ENCODE peak calls at places on chromosomes 5 and 9, in nine cellular contexts. K, B, J, L, Q, F, Z, W and S are unnamed samples.

GRCh38 chr5:10528056-10528816 is 35.6 kb upstream of the ANKRD33B start:
- DNase-seq in K (no peak), B (no peak), J (peak; percentile 80), L (no peak), Q (peak; percentile 77), F (no peak), Z (no peak), W (no peak), S (no peak)

GRCh38 chr5:69493235-69493925 is 790 bp downstream of the OCLN start:
- DNase-seq in K (peak; percentile 50), B (no peak), J (no peak), L (no peak), Q (peak; percentile 63), F (no peak), Z (peak; percentile 3), W (peak; percentile 62), S (no peak)

GRCh38 chr5:135240283-135240633 is 158.8 kb downstream of the MACROH2A1 start:
- DNase-seq in K (no peak), B (no peak), J (no peak), L (no peak), Q (no peak), F (no peak), Z (no peak), W (no peak), S (no peak)

GRCh38 chr9:31542384-31543055 is 841.9 kb upstream of the ACO1 start:
- DNase-seq in K (no peak), B (no peak), J (peak; percentile 78), L (no peak), Q (peak; percentile 82), F (peak; percentile 60), Z (peak; percentile 28), W (peak; percentile 29), S (peak; percentile 25)

GRCh38 chr9:121990600-121991304 is 102.4 kb downstream of the TTLL11 start:
- DNase-seq in K (no peak), B (no peak), J (no peak), L (no peak), Q (no peak), F (no peak), Z (no peak), W (no peak), S (no peak)

GRCh38 chr9:89638897-89639296 is 34.1 kb downstream of the GADD45G start:
- DNase-seq in K (no peak), B (no peak), J (no peak), L (no peak), Q (no peak), F (no peak), Z (no peak), W (no peak), S (no peak)

GRCh38 chr5:157816682-157817268 is 42.2 kb downstream of the CLINT1 start:
- DNase-seq in K (no peak), B (no peak), J (peak; percentile 11), L (no peak), Q (peak; percentile 28), F (no peak), Z (no peak), W (no peak), S (peak; percentile 22)

GRCh38 chr5:57191163-57191562 is 17.3 kb downstream of the GPBP1 start:
- DNase-seq in K (no peak), B (no peak), J (no peak), L (no peak), Q (no peak), F (no peak), Z (no peak), W (no peak), S (no peak)

GRCh38 chr5:93581738-93582414 is 857 bp upstream of the NR2F1-AS1 start:
- DNase-seq in K (no peak), B (no peak), J (peak; percentile 32), L (no peak), Q (peak; percentile 70), F (no peak), Z (no peak), W (no peak), S (no peak)

GRCh38 chr9:13278023-13278367 is 1.5 kb downstream of the MPDZ start:
- DNase-seq in K (peak; percentile 12), B (no peak), J (no peak), L (no peak), Q (no peak), F (no peak), Z (no peak), W (peak; percentile 11), S (no peak)

GRCh38 chr5:166936351-166936750 is 1355.1 kb upstream of the WWC1 start:
- DNase-seq in K (no peak), B (no peak), J (no peak), L (no peak), Q (no peak), F (no peak), Z (no peak), W (no peak), S (no peak)

GRCh38 chr9:133545494-133546286 is 11.2 kb downstream of the ADAMTSL2 start:
- DNase-seq in K (no peak), B (no peak), J (no peak), L (no peak), Q (no peak), F (no peak), Z (no peak), W (no peak), S (no peak)

GRCh38 chr5:55934117-55934613 is 60.6 kb downstream of the IL6ST start:
- DNase-seq in K (no peak), B (no peak), J (no peak), L (no peak), Q (peak; percentile 36), F (no peak), Z (no peak), W (no peak), S (no peak)

GRCh38 chr5:137630972-137631370 is 104.9 kb downstream of the KLHL3 start:
- DNase-seq in K (no peak), B (no peak), J (no peak), L (no peak), Q (no peak), F (no peak), Z (no peak), W (no peak), S (no peak)

GRCh38 chr5:138824924-138825863 is 49.9 kb downstream of the LRRTM2 start:
- DNase-seq in K (peak; percentile 25), B (no peak), J (peak; percentile 21), L (no peak), Q (peak; percentile 46), F (no peak), Z (no peak), W (no peak), S (no peak)

GRCh38 chr9:132726561-132727150 is 56.4 kb downstream of the GTF3C4 start:
- DNase-seq in K (no peak), B (no peak), J (no peak), L (no peak), Q (no peak), F (no peak), Z (no peak), W (no peak), S (no peak)

GRCh38 chr5:153276151-153276550 is 214.3 kb upstream of the GRIA1 start:
- DNase-seq in K (no peak), B (no peak), J (no peak), L (no peak), Q (peak; percentile 54), F (no peak), Z (peak; percentile 4), W (peak; percentile 67), S (no peak)

GRCh38 chr5:98771389-98772109 is 1.9 kb upstream of the RGMB start:
- DNase-seq in K (peak; percentile 79), B (no peak), J (peak; percentile 80), L (peak; percentile 79), Q (peak; percentile 96), F (peak; percentile 6), Z (peak; percentile 73), W (no peak), S (peak; percentile 77)

GRCh38 chr5:134463991-134464760 is 52.5 kb upstream of the CDKN2AIPNL start:
- DNase-seq in K (no peak), B (no peak), J (no peak), L (no peak), Q (peak; percentile 59), F (no peak), Z (no peak), W (no peak), S (no peak)

GRCh38 chr5:165622864-165623536 is 2117.6 kb downstream of the MAT2B start:
- DNase-seq in K (no peak), B (no peak), J (no peak), L (no peak), Q (no peak), F (no peak), Z (no peak), W (no peak), S (no peak)

GRCh38 chr9:124054671-124055212 is 43.2 kb downstream of the LHX2 start:
- DNase-seq in K (peak; percentile 68), B (no peak), J (no peak), L (peak; percentile 35), Q (peak; percentile 75), F (peak; percentile 21), Z (peak; percentile 28), W (no peak), S (no peak)

GRCh38 chr9:124450241-124450924 is at the start of gene ADGRD2:
- DNase-seq in K (no peak), B (no peak), J (no peak), L (no peak), Q (peak; percentile 34), F (no peak), Z (no peak), W (peak; percentile 96), S (no peak)

GRCh38 chr5:89301572-89302025 is 418.6 kb upstream of the MEF2C start:
- DNase-seq in K (no peak), B (no peak), J (no peak), L (no peak), Q (no peak), F (no peak), Z (no peak), W (no peak), S (no peak)

GRCh38 chr9:124813041-124813440 is 36.1 kb downstream of the OLFML2A start:
- DNase-seq in K (no peak), B (no peak), J (no peak), L (no peak), Q (no peak), F (no peak), Z (no peak), W (no peak), S (no peak)

GRCh38 chr5:93346301-93346700 is 234.7 kb downstream of the NR2F1-AS1 start:
- DNase-seq in K (no peak), B (no peak), J (no peak), L (no peak), Q (peak; percentile 76), F (no peak), Z (no peak), W (no peak), S (no peak)

GRCh38 chr5:59462954-59463353 is 430.6 kb downstream of the PDE4D start:
- DNase-seq in K (no peak), B (no peak), J (no peak), L (no peak), Q (no peak), F (no peak), Z (no peak), W (no peak), S (no peak)

GRCh38 chr5:151221574-151221973 is 2.3 kb downstream of the CCDC69 start:
- DNase-seq in K (peak; percentile 55), B (no peak), J (no peak), L (no peak), Q (peak; percentile 55), F (no peak), Z (no peak), W (no peak), S (no peak)

GRCh38 chr5:135916638-135917263 is 21.1 kb upstream of the IL9 start:
- DNase-seq in K (no peak), B (no peak), J (no peak), L (no peak), Q (peak; percentile 17), F (peak; percentile 32), Z (no peak), W (no peak), S (peak; percentile 3)